ENCODE peak calls at places on chromosomes 1 and 21, in five cellular contexts. C is Right ventricle myocardium superior, H is MV-4-11, Y is aorta, B is GM23338. F is an unnamed sample.

GRCh38 chr21:25862112-25862511 is 127.3 kb downstream of the GABPA start:
- DNase-seq in C (no peak), H (no peak), Y (no peak), B (no peak), F (no peak)

GRCh38 chr1:32142446-32143301 is 34.8 kb downstream of the KPNA6 start:
- DNase-seq in C (peak), H (no peak), Y (peak), B (peak), F (peak)

GRCh38 chr1:116666747-116667576 is 571 bp downstream of the IGSF3 start:
- DNase-seq in C (no peak), H (no peak), Y (no peak), B (peak), F (no peak)

GRCh38 chr1:8004803-8005573 is 21.1 kb downstream of the ERRFI1 start:
- DNase-seq in C (peak), H (peak), Y (peak), B (no peak), F (no peak)

GRCh38 chr1:232728507-232729263 is 76.5 kb upstream of the MAP10 start:
- DNase-seq in C (no peak), H (no peak), Y (no peak), B (no peak), F (no peak)

GRCh38 chr1:236861560-236862230 is 66.6 kb downstream of the MTR start:
- DNase-seq in C (no peak), H (no peak), Y (no peak), B (no peak), F (no peak)

GRCh38 chr1:55217226-55217996 is 2.2 kb upstream of the USP24 start:
- DNase-seq in C (no peak), H (peak), Y (no peak), B (no peak), F (peak)

GRCh38 chr1:154955039-154955717 is 721 bp downstream of the PBXIP1 start:
- DNase-seq in C (no peak), H (no peak), Y (peak), B (peak), F (peak)

GRCh38 chr21:27329255-27329851 is 362.5 kb upstream of the ADAMTS5 start:
- DNase-seq in C (no peak), H (no peak), Y (no peak), B (no peak), F (no peak)

GRCh38 chr1:55727010-55727409 is 511.8 kb upstream of the USP24 start:
- DNase-seq in C (no peak), H (no peak), Y (no peak), B (no peak), F (no peak)

GRCh38 chr1:176033879-176034278 is 173.2 kb downstream of the COP1 start:
- DNase-seq in C (no peak), H (no peak), Y (no peak), B (no peak), F (no peak)

GRCh38 chr1:38651669-38652068 is 207.9 kb downstream of the RRAGC start:
- DNase-seq in C (no peak), H (no peak), Y (no peak), B (no peak), F (no peak)

GRCh38 chr21:39012314-39013230 is 170.7 kb downstream of the PSMG1 start:
- DNase-seq in C (no peak), H (peak), Y (peak), B (no peak), F (no peak)

GRCh38 chr1:29500041-29500440 is 263.7 kb downstream of the PTPRU start:
- DNase-seq in C (no peak), H (no peak), Y (no peak), B (no peak), F (no peak)

F was measured in G401.